ENCODE peak calls at places on chromosomes 2 and 18, in six cellular contexts. A, L, Q, J, X and U are unnamed samples.

GRCh38 chr2:208306291-208306690 is 40.2 kb downstream of the PIKFYVE start:
- DNase-seq in A (no peak), L (no peak), Q (no peak), J (no peak), X (no peak), U (no peak)

GRCh38 chr18:45839415-45840395 is 14.2 kb downstream of the SIGLEC15 start:
- DNase-seq in A (no peak), L (peak), Q (no peak), J (no peak), X (no peak), U (no peak)

GRCh38 chr18:79604205-79604912 is 75.2 kb upstream of the CTDP1 start:
- DNase-seq in A (no peak), L (peak), Q (no peak), J (no peak), X (no peak), U (no peak)

GRCh38 chr2:83689402-83689801 is 769.7 kb downstream of the SUCLG1 start:
- DNase-seq in A (no peak), L (no peak), Q (no peak), J (no peak), X (no peak), U (no peak)

GRCh38 chr2:39433586-39434195 is 3.4 kb downstream of the MAP4K3 start:
- DNase-seq in A (no peak), L (no peak), Q (no peak), J (no peak), X (no peak), U (no peak)

GRCh38 chr2:241882090-241882625 is 12.6 kb downstream of the RTP5 start:
- DNase-seq in A (no peak), L (no peak), Q (peak), J (peak), X (no peak), U (peak)

GRCh38 chr18:24112874-24113615 is 25.8 kb upstream of the CABYR start:
- DNase-seq in A (no peak), L (no peak), Q (no peak), J (no peak), X (no peak), U (no peak)

GRCh38 chr2:226615891-226616290 is 183.7 kb downstream of the IRS1 start:
- DNase-seq in A (no peak), L (no peak), Q (no peak), J (no peak), X (no peak), U (no peak)

GRCh38 chr2:226017534-226017933 is 618.0 kb downstream of the NYAP2 start:
- DNase-seq in A (no peak), L (no peak), Q (no peak), J (no peak), X (no peak), U (no peak)

GRCh38 chr2:150228936-150229335 is 258.5 kb downstream of the RND3 start:
- DNase-seq in A (no peak), L (no peak), Q (no peak), J (no peak), X (no peak), U (no peak)

GRCh38 chr18:61893304-61893970 is 630 bp upstream of the RNF152 start:
- DNase-seq in A (no peak), L (peak), Q (peak), J (peak), X (no peak), U (peak)

GRCh38 chr18:25503567-25504081 is 151.7 kb upstream of the ZNF521 start:
- DNase-seq in A (no peak), L (no peak), Q (peak), J (peak), X (no peak), U (no peak)

GRCh38 chr18:52869942-52870907 is 530.2 kb downstream of the DCC start:
- DNase-seq in A (no peak), L (no peak), Q (peak), J (no peak), X (no peak), U (no peak)

GRCh38 chr2:182901748-182902147 is 35.3 kb upstream of the FRZB start:
- DNase-seq in A (no peak), L (no peak), Q (no peak), J (no peak), X (no peak), U (no peak)